ENCODE peak calls at places on chromosomes 16 and 17, in six cellular contexts. Z, A, P, G, L and U are unnamed samples.

GRCh38 chr16:23155445-23156049 is 6.3 kb upstream of the USP31 start:
- DNase-seq in A (no peak), G (no peak), L (no peak), Z (peak), P (no peak), U (peak)

GRCh38 chr17:34259151-34259550 is 4.1 kb downstream of the CCL2 start:
- DNase-seq in A (no peak), P (no peak), Z (no peak), G (no peak), L (no peak), U (no peak)

GRCh38 chr17:61389670-61390478 is 9.8 kb upstream of the TBX2 start:
- DNase-seq in G (no peak), A (no peak), L (peak), Z (peak), P (no peak), U (no peak)

GRCh38 chr16:69479806-69480205 is 55.4 kb downstream of the CYB5B start:
- DNase-seq in L (no peak), P (no peak), G (no peak), Z (no peak), A (no peak), U (no peak)

GRCh38 chr17:43434902-43435319 is 36.1 kb downstream of the ARL4D start:
- DNase-seq in P (no peak), L (no peak), Z (no peak), G (no peak), A (no peak), U (no peak)

GRCh38 chr17:49595980-49596379 is 20.3 kb downstream of the NXPH3 start:
- DNase-seq in L (no peak), A (no peak), Z (no peak), G (no peak), P (no peak), U (no peak)

GRCh38 chr16:78890496-78890895 is 710.0 kb downstream of the MAF start:
- DNase-seq in G (no peak), L (no peak), A (no peak), Z (no peak), P (no peak), U (no peak)

GRCh38 chr16:851209-851810 is 50.8 kb upstream of the GNG13 start:
- DNase-seq in A (no peak), P (no peak), L (no peak), Z (no peak), G (no peak), U (no peak)

GRCh38 chr17:49570540-49571242 is 5.0 kb upstream of the NXPH3 start:
- DNase-seq in G (no peak), A (no peak), L (no peak), Z (no peak), P (no peak), U (no peak)

GRCh38 chr16:30092373-30093010 is 768 bp upstream of the TBX6 start:
- DNase-seq in G (peak), A (peak), L (peak), Z (peak), P (peak), U (peak)

GRCh38 chr16:20865420-20866126 is 34.6 kb downstream of the DCUN1D3 start:
- DNase-seq in P (no peak), A (no peak), L (no peak), G (no peak), Z (peak), U (no peak)

GRCh38 chr16:73171380-73171779 is 123.5 kb upstream of the ZFHX3 start:
- DNase-seq in P (no peak), G (no peak), A (no peak), Z (no peak), L (no peak), U (no peak)

GRCh38 chr16:66222756-66223155 is 143.7 kb upstream of the CDH5 start:
- DNase-seq in Z (no peak), L (no peak), P (no peak), G (no peak), A (no peak), U (no peak)

GRCh38 chr16:88331989-88332920 is 50.5 kb upstream of the ZNF469 start:
- DNase-seq in L (no peak), Z (peak), A (no peak), P (no peak), G (no peak), U (no peak)

GRCh38 chr17:29115906-29116651 is 64.1 kb downstream of the MYO18A start:
- DNase-seq in G (peak), P (no peak), L (peak), Z (peak), A (no peak), U (no peak)

GRCh38 chr17:57593739-57594462 is 151.2 kb downstream of the CCDC182 start:
- DNase-seq in G (no peak), L (no peak), P (no peak), A (no peak), Z (no peak), U (no peak)

GRCh38 chr17:49717371-49717841 is 9.6 kb upstream of the SLC35B1 start:
- DNase-seq in P (no peak), Z (no peak), G (no peak), A (no peak), L (peak), U (no peak)

GRCh38 chr17:66143657-66144282 is 48.2 kb downstream of the CEP112 start:
- DNase-seq in A (no peak), P (no peak), G (no peak), Z (no peak), L (no peak), U (no peak)

GRCh38 chr17:74011963-74012362 is 191.5 kb upstream of the RPL38 start:
- DNase-seq in L (no peak), Z (no peak), P (no peak), G (peak), A (no peak), U (no peak)

GRCh38 chr16:69176033-69176780 is 10.8 kb upstream of the SNTB2 start:
- DNase-seq in L (no peak), Z (peak), G (no peak), P (no peak), A (no peak), U (no peak)

GRCh38 chr17:50649042-50649908 is 14.6 kb downstream of the ABCC3 start:
- DNase-seq in A (no peak), P (no peak), G (no peak), Z (peak), L (no peak), U (no peak)

GRCh38 chr17:4584125-4584834 is at the start of gene SMTNL2:
- DNase-seq in P (no peak), A (no peak), L (peak), Z (no peak), G (no peak), U (no peak)

GRCh38 chr17:72099919-72100318 is 20.9 kb upstream of the SOX9 start:
- DNase-seq in L (no peak), Z (no peak), A (no peak), P (no peak), G (no peak), U (no peak)

GRCh38 chr17:33225509-33225908 is 67.6 kb downstream of the ASIC2 start:
- DNase-seq in G (no peak), Z (no peak), A (no peak), L (no peak), P (no peak), U (peak)

GRCh38 chr17:63431939-63432804 is 13.9 kb downstream of the CYB561 start:
- DNase-seq in Z (peak), P (no peak), A (no peak), G (no peak), L (no peak), U (peak)

GRCh38 chr16:9090101-9090959 is 1.1 kb upstream of the HAPSTR1 start:
- DNase-seq in P (peak), G (no peak), A (peak), Z (no peak), L (peak), U (peak)

GRCh38 chr16:86211800-86212199 is 298.5 kb upstream of the FOXF1 start:
- DNase-seq in Z (no peak), G (no peak), A (no peak), P (no peak), L (no peak), U (no peak)

GRCh38 chr17:4872786-4873185 is 26.6 kb upstream of the C17orf107 start:
- DNase-seq in Z (peak), G (no peak), P (no peak), A (peak), L (no peak), U (peak)

GRCh38 chr17:82313195-82314011 is 4.0 kb downstream of the CD7 start:
- DNase-seq in Z (no peak), L (no peak), G (no peak), P (no peak), A (no peak), U (no peak)